ENCODE peak calls at places on chromosomes 3 and 15, in eight cellular contexts. One of them, this sample, is unnamed.

GRCh38 chr3:148585671-148586379 is 111.9 kb upstream of the AGTR1 start:
- DNase-seq in MM.1S: no peak
- DNase-seq in left lung: no peak
- DNase-seq in psoas muscle: no peak
- DNase-seq in heart left ventricle: no peak
- DNase-seq in ovary: no peak
- DNase-seq in PC-9: no peak
- DNase-seq in colonic mucosa: no peak
- DNase-seq in this sample: no peak

GRCh38 chr3:173711619-173712018 is 314.1 kb downstream of the NLGN1 start:
- DNase-seq in MM.1S: no peak
- DNase-seq in left lung: peak; percentile 43
- DNase-seq in psoas muscle: no peak
- DNase-seq in heart left ventricle: no peak
- DNase-seq in ovary: no peak
- DNase-seq in PC-9: peak; percentile 92
- DNase-seq in colonic mucosa: no peak
- DNase-seq in this sample: no peak

GRCh38 chr3:42702982-42703694 is 540 bp upstream of the HHATL start:
- DNase-seq in MM.1S: no peak
- DNase-seq in left lung: no peak
- DNase-seq in psoas muscle: no peak
- DNase-seq in heart left ventricle: no peak
- DNase-seq in ovary: no peak
- DNase-seq in PC-9: no peak
- DNase-seq in colonic mucosa: no peak
- DNase-seq in this sample: no peak

GRCh38 chr3:78338405-78338804 is 1298.5 kb downstream of the ROBO2 start:
- DNase-seq in MM.1S: peak; percentile 73
- DNase-seq in left lung: no peak
- DNase-seq in psoas muscle: no peak
- DNase-seq in heart left ventricle: no peak
- DNase-seq in ovary: no peak
- DNase-seq in PC-9: no peak
- DNase-seq in colonic mucosa: no peak
- DNase-seq in this sample: no peak

GRCh38 chr15:80152896-80153876 is at the start of gene FAH:
- DNase-seq in MM.1S: peak; percentile 72
- DNase-seq in left lung: no peak
- DNase-seq in psoas muscle: peak; percentile 51
- DNase-seq in heart left ventricle: no peak
- DNase-seq in ovary: no peak
- DNase-seq in PC-9: peak; percentile 73
- DNase-seq in colonic mucosa: peak; percentile 51
- DNase-seq in this sample: peak; percentile 79

GRCh38 chr15:69467636-69468035 is 15.0 kb downstream of the RPLP1 start:
- DNase-seq in MM.1S: no peak
- DNase-seq in left lung: peak; percentile 51
- DNase-seq in psoas muscle: no peak
- DNase-seq in heart left ventricle: no peak
- DNase-seq in ovary: no peak
- DNase-seq in PC-9: peak; percentile 71
- DNase-seq in colonic mucosa: peak; percentile 55
- DNase-seq in this sample: no peak

GRCh38 chr3:159635047-159635641 is 353.5 kb upstream of the IL12A start:
- DNase-seq in MM.1S: no peak
- DNase-seq in left lung: no peak
- DNase-seq in psoas muscle: no peak
- DNase-seq in heart left ventricle: no peak
- DNase-seq in ovary: no peak
- DNase-seq in PC-9: peak; percentile 82
- DNase-seq in colonic mucosa: no peak
- DNase-seq in this sample: no peak

GRCh38 chr3:186940965-186941364 is 10.6 kb downstream of the ST6GAL1 start:
- DNase-seq in MM.1S: no peak
- DNase-seq in left lung: peak; percentile 74
- DNase-seq in psoas muscle: no peak
- DNase-seq in heart left ventricle: peak; percentile 64
- DNase-seq in ovary: peak; percentile 32
- DNase-seq in PC-9: no peak
- DNase-seq in colonic mucosa: no peak
- DNase-seq in this sample: no peak

GRCh38 chr3:112874725-112875124 is 28.1 kb upstream of the CD200R1L start:
- DNase-seq in MM.1S: no peak
- DNase-seq in left lung: no peak
- DNase-seq in psoas muscle: no peak
- DNase-seq in heart left ventricle: no peak
- DNase-seq in ovary: no peak
- DNase-seq in PC-9: no peak
- DNase-seq in colonic mucosa: no peak
- DNase-seq in this sample: no peak

DNA sequence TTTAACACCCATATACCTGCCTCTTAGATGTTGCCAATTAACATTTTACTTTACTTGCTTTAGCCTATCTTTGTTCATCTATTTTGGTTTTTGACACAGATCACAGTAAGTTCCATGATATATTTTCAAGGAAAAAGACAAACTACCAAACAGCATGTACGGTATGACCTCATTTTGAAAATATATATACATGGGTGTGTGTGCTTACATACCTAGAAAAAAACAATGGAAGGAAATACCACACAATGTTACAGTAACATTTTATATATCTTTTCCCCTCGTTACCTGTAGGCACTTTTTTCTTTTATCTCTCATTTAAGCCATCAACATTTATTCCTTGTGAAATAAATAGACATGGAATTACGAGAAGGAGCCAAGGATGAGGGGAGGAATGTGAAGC is 170.0 kb downstream of the FOXP1 start:
- DNase-seq in MM.1S: no peak
- DNase-seq in left lung: no peak
- DNase-seq in psoas muscle: no peak
- DNase-seq in heart left ventricle: no peak
- DNase-seq in ovary: no peak
- DNase-seq in PC-9: no peak
- DNase-seq in colonic mucosa: no peak
- DNase-seq in this sample: no peak
- H3K4me3 ChIP-seq in MM.1S: no peak overlapping the region
- H3K4me3 ChIP-seq in left lung: no peak overlapping the region
- H3K4me3 ChIP-seq in psoas muscle: no peak overlapping the region
- H3K4me3 ChIP-seq in heart left ventricle: no peak overlapping the region
- H3K4me3 ChIP-seq in ovary: no peak overlapping the region
- H3K4me3 ChIP-seq in PC-9: no peak overlapping the region
- H3K4me3 ChIP-seq in colonic mucosa: no peak overlapping the region
- H3K4me3 ChIP-seq in this sample: no peak overlapping the region

GRCh38 chr15:62617741-62618140 is 424.8 kb upstream of the TPM1 start:
- DNase-seq in MM.1S: no peak
- DNase-seq in left lung: no peak
- DNase-seq in psoas muscle: no peak
- DNase-seq in heart left ventricle: no peak
- DNase-seq in ovary: no peak
- DNase-seq in PC-9: no peak
- DNase-seq in colonic mucosa: no peak
- DNase-seq in this sample: no peak

GRCh38 chr15:62616746-62617145 is 425.8 kb upstream of the TPM1 start:
- DNase-seq in MM.1S: no peak
- DNase-seq in left lung: no peak
- DNase-seq in psoas muscle: no peak
- DNase-seq in heart left ventricle: no peak
- DNase-seq in ovary: no peak
- DNase-seq in PC-9: no peak
- DNase-seq in colonic mucosa: no peak
- DNase-seq in this sample: no peak

GRCh38 chr15:62619105-62619504 is 423.4 kb upstream of the TPM1 start:
- DNase-seq in MM.1S: no peak
- DNase-seq in left lung: no peak
- DNase-seq in psoas muscle: no peak
- DNase-seq in heart left ventricle: no peak
- DNase-seq in ovary: no peak
- DNase-seq in PC-9: no peak
- DNase-seq in colonic mucosa: no peak
- DNase-seq in this sample: no peak

GRCh38 chr15:62619526-62619925 is 423.0 kb upstream of the TPM1 start:
- DNase-seq in MM.1S: no peak
- DNase-seq in left lung: no peak
- DNase-seq in psoas muscle: no peak
- DNase-seq in heart left ventricle: no peak
- DNase-seq in ovary: no peak
- DNase-seq in PC-9: no peak
- DNase-seq in colonic mucosa: no peak
- DNase-seq in this sample: no peak

DNA sequence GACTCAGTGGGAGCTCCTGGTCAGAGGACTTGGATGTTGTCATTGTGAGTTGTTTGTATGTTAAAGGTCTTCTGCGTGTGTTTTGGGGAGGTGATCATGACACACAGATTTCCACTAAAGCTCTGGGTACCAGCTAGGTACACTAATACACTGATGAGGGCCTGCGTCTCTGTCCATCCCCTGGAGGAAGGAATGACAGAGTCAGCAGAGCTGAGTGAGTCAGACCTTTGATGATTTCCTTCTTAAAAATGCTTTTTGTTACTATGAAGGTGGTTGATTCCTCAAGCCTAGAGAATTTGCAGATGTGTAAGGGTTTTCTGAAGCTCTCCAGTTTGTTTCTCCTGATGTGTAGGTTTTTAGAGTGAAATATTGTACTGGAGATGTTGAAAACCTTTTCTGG is 424.1 kb upstream of the TPM1 start:
- DNase-seq in MM.1S: no peak
- DNase-seq in left lung: no peak
- DNase-seq in psoas muscle: no peak
- DNase-seq in heart left ventricle: no peak
- DNase-seq in ovary: no peak
- DNase-seq in PC-9: peak; percentile 60
- DNase-seq in colonic mucosa: no peak
- DNase-seq in this sample: no peak
- TF ChIP-seq CTCF in MM.1S: no peak
- TF ChIP-seq CTCF in left lung: no peak
- TF ChIP-seq CTCF in psoas muscle: no peak
- TF ChIP-seq CTCF in heart left ventricle: no peak
- TF ChIP-seq CTCF in ovary: no peak
- TF ChIP-seq CTCF in PC-9: no peak
- TF ChIP-seq CTCF in colonic mucosa: no peak
- TF ChIP-seq CTCF in this sample: no peak

GRCh38 chr15:91941871-91942270 is 88.4 kb downstream of the SLCO3A1 start:
- DNase-seq in MM.1S: no peak
- DNase-seq in left lung: no peak
- DNase-seq in psoas muscle: no peak
- DNase-seq in heart left ventricle: no peak
- DNase-seq in ovary: no peak
- DNase-seq in PC-9: no peak
- DNase-seq in colonic mucosa: no peak
- DNase-seq in this sample: no peak

GRCh38 chr15:91946075-91946474 is 92.6 kb downstream of the SLCO3A1 start:
- DNase-seq in MM.1S: no peak
- DNase-seq in left lung: no peak
- DNase-seq in psoas muscle: no peak
- DNase-seq in heart left ventricle: no peak
- DNase-seq in ovary: no peak
- DNase-seq in PC-9: no peak
- DNase-seq in colonic mucosa: no peak
- DNase-seq in this sample: no peak

GRCh38 chr15:91942676-91943417 is 89.3 kb downstream of the SLCO3A1 start:
- DNase-seq in MM.1S: peak; percentile 81
- DNase-seq in left lung: peak; percentile 88
- DNase-seq in psoas muscle: peak; percentile 85
- DNase-seq in heart left ventricle: peak; percentile 85
- DNase-seq in ovary: peak; percentile 76
- DNase-seq in PC-9: peak; percentile 97
- DNase-seq in colonic mucosa: peak; percentile 91
- DNase-seq in this sample: peak; percentile 90

GRCh38 chr15:91945385-91945784 is 91.9 kb downstream of the SLCO3A1 start:
- DNase-seq in MM.1S: no peak
- DNase-seq in left lung: no peak
- DNase-seq in psoas muscle: no peak
- DNase-seq in heart left ventricle: no peak
- DNase-seq in ovary: no peak
- DNase-seq in PC-9: no peak
- DNase-seq in colonic mucosa: no peak
- DNase-seq in this sample: no peak

DNA sequence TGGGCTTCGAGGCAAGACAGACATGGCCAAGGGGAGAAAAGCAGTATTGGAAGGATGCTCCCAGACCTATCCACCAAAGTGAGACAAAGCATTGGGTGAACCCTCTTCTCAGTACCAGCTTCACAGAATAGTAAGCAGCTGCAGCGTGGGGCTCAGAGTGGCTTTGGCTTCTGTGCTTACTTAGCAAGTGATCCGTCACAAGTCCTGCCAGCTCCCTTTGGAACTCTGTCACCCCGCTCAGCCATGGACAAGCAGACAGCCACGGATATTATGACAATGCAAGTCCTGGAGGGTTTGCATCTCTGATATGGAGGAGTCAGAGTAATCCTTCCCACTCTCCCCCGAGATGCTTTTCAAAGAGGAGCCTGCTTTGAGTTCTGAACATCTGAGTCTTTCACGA is 90.8 kb downstream of the SLCO3A1 start:
- DNase-seq in MM.1S: no peak
- DNase-seq in left lung: no peak
- DNase-seq in psoas muscle: no peak
- DNase-seq in heart left ventricle: no peak
- DNase-seq in ovary: no peak
- DNase-seq in PC-9: no peak
- DNase-seq in colonic mucosa: no peak
- DNase-seq in this sample: no peak
- H3K4me1 ChIP-seq in MM.1S: peaks cover 17% of the 10 kb centered on the region
- H3K4me1 ChIP-seq in left lung: peaks cover 73% of the 10 kb centered on the region
- H3K4me1 ChIP-seq in psoas muscle: peaks cover 54% of the 10 kb centered on the region
- H3K4me1 ChIP-seq in heart left ventricle: peaks cover 96% of the 10 kb centered on the region
- H3K4me1 ChIP-seq in ovary: peaks cover 33% of the 10 kb centered on the region
- H3K4me1 ChIP-seq in PC-9: peaks cover 94% of the 10 kb centered on the region
- H3K4me1 ChIP-seq in colonic mucosa: peaks cover 30% of the 10 kb centered on the region
- H3K4me1 ChIP-seq in this sample: peaks cover 12% of the 10 kb centered on the region

GRCh38 chr3:156480949-156481348 is 74.0 kb downstream of the SSR3 start:
- DNase-seq in MM.1S: no peak
- DNase-seq in left lung: no peak
- DNase-seq in psoas muscle: no peak
- DNase-seq in heart left ventricle: no peak
- DNase-seq in ovary: no peak
- DNase-seq in PC-9: no peak
- DNase-seq in colonic mucosa: no peak
- DNase-seq in this sample: no peak

GRCh38 chr3:156483002-156483401 is 71.9 kb downstream of the SSR3 start:
- DNase-seq in MM.1S: no peak
- DNase-seq in left lung: no peak
- DNase-seq in psoas muscle: no peak
- DNase-seq in heart left ventricle: no peak
- DNase-seq in ovary: no peak
- DNase-seq in PC-9: no peak
- DNase-seq in colonic mucosa: no peak
- DNase-seq in this sample: no peak

GRCh38 chr3:156488771-156489170 is 66.1 kb downstream of the SSR3 start:
- DNase-seq in MM.1S: no peak
- DNase-seq in left lung: no peak
- DNase-seq in psoas muscle: no peak
- DNase-seq in heart left ventricle: no peak
- DNase-seq in ovary: no peak
- DNase-seq in PC-9: no peak
- DNase-seq in colonic mucosa: no peak
- DNase-seq in this sample: no peak

GRCh38 chr3:156483426-156483825 is 71.5 kb downstream of the SSR3 start:
- DNase-seq in MM.1S: peak; percentile 97
- DNase-seq in left lung: no peak
- DNase-seq in psoas muscle: no peak
- DNase-seq in heart left ventricle: no peak
- DNase-seq in ovary: no peak
- DNase-seq in PC-9: peak; percentile 70
- DNase-seq in colonic mucosa: no peak
- DNase-seq in this sample: no peak

GRCh38 chr3:156483961-156484787 is 70.7 kb downstream of the SSR3 start:
- DNase-seq in MM.1S: peak; percentile 88
- DNase-seq in left lung: no peak
- DNase-seq in psoas muscle: no peak
- DNase-seq in heart left ventricle: no peak
- DNase-seq in ovary: no peak
- DNase-seq in PC-9: peak; percentile 60
- DNase-seq in colonic mucosa: no peak
- DNase-seq in this sample: no peak
- H3K4me3 ChIP-seq in MM.1S: peak overlapping the region; percentile 48
- H3K4me3 ChIP-seq in left lung: no peak overlapping the region
- H3K4me3 ChIP-seq in psoas muscle: no peak overlapping the region
- H3K4me3 ChIP-seq in heart left ventricle: no peak overlapping the region
- H3K4me3 ChIP-seq in ovary: no peak overlapping the region
- H3K4me3 ChIP-seq in PC-9: no peak overlapping the region
- H3K4me3 ChIP-seq in colonic mucosa: no peak overlapping the region
- H3K4me3 ChIP-seq in this sample: no peak overlapping the region

This sample was measured in adrenal gland.